ENCODE peak calls at places on chromosomes 2 and 18, in eight cellular contexts. One of them, this sample, is unnamed.

GRCh38 chr2:70528921-70529320 is 24.7 kb downstream of the TGFA start:
- DNase-seq in fibroblast of lung: no peak
- DNase-seq in H1: no peak
- DNase-seq in cardiac muscle cell: no peak
- DNase-seq in sigmoid colon: no peak
- DNase-seq in lung: no peak
- DNase-seq in AG04450: no peak
- DNase-seq in spleen: no peak
- DNase-seq in this sample: no peak

GRCh38 chr2:130949954-130950353 is 113.2 kb downstream of the ARHGEF4 start:
- DNase-seq in fibroblast of lung: no peak
- DNase-seq in H1: no peak
- DNase-seq in cardiac muscle cell: no peak
- DNase-seq in sigmoid colon: no peak
- DNase-seq in lung: no peak
- DNase-seq in AG04450: no peak
- DNase-seq in spleen: no peak
- DNase-seq in this sample: no peak

GRCh38 chr18:75429975-75430374 is 2.5 kb upstream of the SMIM21 start:
- DNase-seq in fibroblast of lung: peak
- DNase-seq in H1: no peak
- DNase-seq in cardiac muscle cell: no peak
- DNase-seq in sigmoid colon: no peak
- DNase-seq in lung: no peak
- DNase-seq in AG04450: no peak
- DNase-seq in spleen: no peak
- DNase-seq in this sample: no peak

GRCh38 chr2:97740590-97741182 is 27.3 kb downstream of the ZAP70 start:
- DNase-seq in fibroblast of lung: no peak
- DNase-seq in H1: no peak
- DNase-seq in cardiac muscle cell: peak
- DNase-seq in sigmoid colon: no peak
- DNase-seq in lung: peak
- DNase-seq in AG04450: no peak
- DNase-seq in spleen: peak
- DNase-seq in this sample: no peak

GRCh38 chr2:24919100-24919976 is 699 bp downstream of the ADCY3 start:
- DNase-seq in fibroblast of lung: peak
- DNase-seq in H1: no peak
- DNase-seq in cardiac muscle cell: peak
- DNase-seq in sigmoid colon: no peak
- DNase-seq in lung: no peak
- DNase-seq in AG04450: no peak
- DNase-seq in spleen: peak
- DNase-seq in this sample: no peak

GRCh38 chr2:38648107-38648761 is 17.7 kb upstream of the GALM start:
- DNase-seq in fibroblast of lung: no peak
- DNase-seq in H1: no peak
- DNase-seq in cardiac muscle cell: peak
- DNase-seq in sigmoid colon: no peak
- DNase-seq in lung: no peak
- DNase-seq in AG04450: no peak
- DNase-seq in spleen: no peak
- DNase-seq in this sample: no peak

GRCh38 chr2:172704072-172704936 is 31.3 kb upstream of the RAPGEF4 start:
- DNase-seq in fibroblast of lung: no peak
- DNase-seq in H1: no peak
- DNase-seq in cardiac muscle cell: peak
- DNase-seq in sigmoid colon: no peak
- DNase-seq in lung: no peak
- DNase-seq in AG04450: no peak
- DNase-seq in spleen: no peak
- DNase-seq in this sample: no peak

GRCh38 chr2:14702258-14702657 is 69.7 kb downstream of the LRATD1 start:
- DNase-seq in fibroblast of lung: peak
- DNase-seq in H1: no peak
- DNase-seq in cardiac muscle cell: no peak
- DNase-seq in sigmoid colon: no peak
- DNase-seq in lung: no peak
- DNase-seq in AG04450: no peak
- DNase-seq in spleen: no peak
- DNase-seq in this sample: no peak

GRCh38 chr2:86622409-86622877 is 1.2 kb downstream of the RNF103 start:
- DNase-seq in fibroblast of lung: peak
- DNase-seq in H1: no peak
- DNase-seq in cardiac muscle cell: peak
- DNase-seq in sigmoid colon: peak
- DNase-seq in lung: peak
- DNase-seq in AG04450: no peak
- DNase-seq in spleen: peak
- DNase-seq in this sample: peak

GRCh38 chr2:161426788-161427412 is 10.8 kb downstream of the TBR1 start:
- DNase-seq in fibroblast of lung: peak
- DNase-seq in H1: no peak
- DNase-seq in cardiac muscle cell: peak
- DNase-seq in sigmoid colon: no peak
- DNase-seq in lung: no peak
- DNase-seq in AG04450: no peak
- DNase-seq in spleen: no peak
- DNase-seq in this sample: no peak

GRCh38 chr18:6747646-6748045 is 18.1 kb downstream of the ARHGAP28 start:
- DNase-seq in fibroblast of lung: peak
- DNase-seq in H1: no peak
- DNase-seq in cardiac muscle cell: peak
- DNase-seq in sigmoid colon: no peak
- DNase-seq in lung: no peak
- DNase-seq in AG04450: peak
- DNase-seq in spleen: no peak
- DNase-seq in this sample: no peak

GRCh38 chr2:48213646-48214045 is 307.3 kb upstream of the FBXO11 start:
- DNase-seq in fibroblast of lung: no peak
- DNase-seq in H1: no peak
- DNase-seq in cardiac muscle cell: no peak
- DNase-seq in sigmoid colon: no peak
- DNase-seq in lung: no peak
- DNase-seq in AG04450: no peak
- DNase-seq in spleen: no peak
- DNase-seq in this sample: no peak

GRCh38 chr2:51350100-51350499 is 318.2 kb upstream of the NRXN1 start:
- DNase-seq in fibroblast of lung: peak
- DNase-seq in H1: no peak
- DNase-seq in cardiac muscle cell: peak
- DNase-seq in sigmoid colon: no peak
- DNase-seq in lung: no peak
- DNase-seq in AG04450: peak
- DNase-seq in spleen: no peak
- DNase-seq in this sample: no peak

GRCh38 chr2:38376346-38376682 is 759 bp downstream of the ATL2 start:
- DNase-seq in fibroblast of lung: peak
- DNase-seq in H1: no peak
- DNase-seq in cardiac muscle cell: peak
- DNase-seq in sigmoid colon: no peak
- DNase-seq in lung: peak
- DNase-seq in AG04450: no peak
- DNase-seq in spleen: no peak
- DNase-seq in this sample: no peak

GRCh38 chr18:74476154-74476553 is 19.0 kb upstream of the DIPK1C start:
- DNase-seq in fibroblast of lung: no peak
- DNase-seq in H1: no peak
- DNase-seq in cardiac muscle cell: peak
- DNase-seq in sigmoid colon: no peak
- DNase-seq in lung: no peak
- DNase-seq in AG04450: no peak
- DNase-seq in spleen: no peak
- DNase-seq in this sample: no peak

GRCh38 chr2:177165731-177166711 is 46.6 kb upstream of the HNRNPA3 start:
- DNase-seq in fibroblast of lung: peak
- DNase-seq in H1: no peak
- DNase-seq in cardiac muscle cell: peak
- DNase-seq in sigmoid colon: no peak
- DNase-seq in lung: no peak
- DNase-seq in AG04450: no peak
- DNase-seq in spleen: no peak
- DNase-seq in this sample: no peak

GRCh38 chr2:86487062-86487461 is 45.9 kb downstream of the KDM3A start:
- DNase-seq in fibroblast of lung: no peak
- DNase-seq in H1: no peak
- DNase-seq in cardiac muscle cell: no peak
- DNase-seq in sigmoid colon: no peak
- DNase-seq in lung: no peak
- DNase-seq in AG04450: no peak
- DNase-seq in spleen: no peak
- DNase-seq in this sample: no peak

GRCh38 chr2:55105456-55105855 is 55.2 kb upstream of the RTN4 start:
- DNase-seq in fibroblast of lung: no peak
- DNase-seq in H1: no peak
- DNase-seq in cardiac muscle cell: no peak
- DNase-seq in sigmoid colon: no peak
- DNase-seq in lung: no peak
- DNase-seq in AG04450: no peak
- DNase-seq in spleen: no peak
- DNase-seq in this sample: no peak
- H3K27ac ChIP-seq in fibroblast of lung: no peak
- H3K27ac ChIP-seq in H1: no peak
- H3K27ac ChIP-seq in cardiac muscle cell: no peak
- H3K27ac ChIP-seq in sigmoid colon: no peak
- H3K27ac ChIP-seq in lung: no peak
- H3K27ac ChIP-seq in AG04450: peak
- H3K27ac ChIP-seq in spleen: no peak
- H3K27ac ChIP-seq in this sample: no peak

GRCh38 chr2:46915811-46916630 is 415 bp upstream of the MCFD2 start:
- DNase-seq in fibroblast of lung: peak
- DNase-seq in H1: peak
- DNase-seq in cardiac muscle cell: peak
- DNase-seq in sigmoid colon: peak
- DNase-seq in lung: peak
- DNase-seq in AG04450: peak
- DNase-seq in spleen: peak
- DNase-seq in this sample: peak
- TF ChIP-seq CTCF in fibroblast of lung: no peak
- TF ChIP-seq CTCF in H1: no peak
- TF ChIP-seq CTCF in cardiac muscle cell: no peak
- TF ChIP-seq CTCF in sigmoid colon: no peak
- TF ChIP-seq CTCF in lung: no peak
- TF ChIP-seq CTCF in AG04450: no peak
- TF ChIP-seq CTCF in spleen: no peak
- TF ChIP-seq CTCF in this sample: no peak

DNA sequence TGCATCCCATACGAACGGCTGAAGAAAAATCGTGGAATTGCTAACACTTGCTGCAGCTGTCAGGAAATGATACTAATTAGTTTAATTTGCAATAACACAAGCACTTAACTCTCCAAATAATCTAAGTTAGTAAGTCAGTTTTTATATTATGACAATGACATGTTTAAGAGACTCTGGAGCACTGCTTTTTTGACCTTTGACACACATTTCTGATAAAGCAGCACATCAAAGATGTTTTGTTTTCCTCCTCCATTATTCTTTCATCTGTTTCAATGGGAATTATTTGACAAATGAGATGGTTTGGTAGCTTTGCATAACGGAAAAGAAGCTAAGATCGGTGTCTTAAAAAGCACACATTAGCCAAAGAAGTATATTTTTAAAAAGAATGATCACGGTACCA is 123.8 kb upstream of the SATB2 start:
- DNase-seq in fibroblast of lung: no peak
- DNase-seq in H1: no peak
- DNase-seq in cardiac muscle cell: no peak
- DNase-seq in sigmoid colon: no peak
- DNase-seq in lung: no peak
- DNase-seq in AG04450: no peak
- DNase-seq in spleen: no peak
- DNase-seq in this sample: no peak
- H3K27ac ChIP-seq in fibroblast of lung: no peak
- H3K27ac ChIP-seq in H1: no peak
- H3K27ac ChIP-seq in cardiac muscle cell: no peak
- H3K27ac ChIP-seq in sigmoid colon: no peak
- H3K27ac ChIP-seq in lung: no peak
- H3K27ac ChIP-seq in AG04450: no peak
- H3K27ac ChIP-seq in spleen: no peak
- H3K27ac ChIP-seq in this sample: no peak

DNA sequence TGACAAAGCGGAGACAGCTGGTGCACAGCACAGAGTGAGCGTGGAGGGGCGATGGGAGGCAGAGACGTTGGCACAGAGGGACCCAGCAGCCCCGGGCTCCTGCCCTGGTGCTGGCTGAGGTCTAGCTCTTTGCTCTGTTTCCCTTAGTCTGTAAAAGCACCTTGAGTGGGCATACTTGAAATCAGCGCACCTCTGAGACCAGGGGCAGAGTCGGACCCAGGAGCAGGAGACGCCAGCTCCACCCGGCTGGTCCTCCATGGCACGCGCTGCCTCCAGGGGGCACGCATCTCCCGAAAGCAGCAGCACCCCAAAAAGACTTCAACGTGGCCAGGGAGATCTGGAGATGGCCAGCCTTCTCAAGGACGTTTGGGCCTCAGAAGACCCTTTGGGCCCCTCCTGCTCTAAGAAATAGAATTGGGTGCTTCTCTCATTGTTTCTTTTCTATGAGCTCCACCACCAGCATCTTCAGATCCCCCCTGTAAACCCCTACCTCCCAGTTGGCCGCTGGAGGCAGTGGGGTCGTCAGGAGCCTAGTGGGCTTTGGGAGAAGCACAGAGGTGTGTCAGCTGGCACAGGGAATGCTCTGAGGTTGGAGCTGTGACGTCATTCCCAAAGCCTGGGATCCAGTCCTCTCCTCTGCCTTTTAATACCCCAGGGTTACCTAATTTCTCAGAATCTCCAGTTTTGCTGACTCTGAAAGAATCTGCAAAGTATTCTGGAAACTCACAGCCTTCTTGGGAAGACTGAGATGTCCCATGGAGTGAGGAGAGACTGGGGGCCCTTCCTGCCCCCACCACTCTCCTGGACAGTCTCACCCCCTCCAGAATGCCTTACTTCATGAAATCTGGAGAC is 58.9 kb downstream of the CIB4 start:
- DNase-seq in fibroblast of lung: no peak
- DNase-seq in H1: no peak
- DNase-seq in cardiac muscle cell: no peak
- DNase-seq in sigmoid colon: peak
- DNase-seq in lung: no peak
- DNase-seq in AG04450: no peak
- DNase-seq in spleen: peak
- DNase-seq in this sample: peak
- TF ChIP-seq CTCF in fibroblast of lung: no peak
- TF ChIP-seq CTCF in H1: peak
- TF ChIP-seq CTCF in cardiac muscle cell: no peak
- TF ChIP-seq CTCF in sigmoid colon: no peak
- TF ChIP-seq CTCF in lung: no peak
- TF ChIP-seq CTCF in AG04450: no peak
- TF ChIP-seq CTCF in spleen: no peak
- TF ChIP-seq CTCF in this sample: no peak

GRCh38 chr2:42922790-42923631 is 130.6 kb upstream of the HAAO start:
- DNase-seq in fibroblast of lung: peak
- DNase-seq in H1: no peak
- DNase-seq in cardiac muscle cell: peak
- DNase-seq in sigmoid colon: peak
- DNase-seq in lung: no peak
- DNase-seq in AG04450: no peak
- DNase-seq in spleen: no peak
- DNase-seq in this sample: peak
- H3K27ac ChIP-seq in fibroblast of lung: peak
- H3K27ac ChIP-seq in H1: no peak
- H3K27ac ChIP-seq in cardiac muscle cell: no peak
- H3K27ac ChIP-seq in sigmoid colon: peak
- H3K27ac ChIP-seq in lung: peak
- H3K27ac ChIP-seq in AG04450: peak
- H3K27ac ChIP-seq in spleen: peak
- H3K27ac ChIP-seq in this sample: peak

This sample was measured in ascending aorta.